ENCODE peak calls at places on chromosomes 11 and 22, in eight cellular contexts. Q is stomach; S is CD4-positive, alpha-beta T cell; E is osteocyte; R is pancreas; C is tibial nerve; N is lower lobe of right lung; U is transverse colon. V is an unnamed sample.

GRCh38 chr11:40240284-40240683 is 1219.2 kb downstream of the LRRC4C start:
- DNase-seq in Q (no peak), S (no peak), E (no peak), R (no peak), C (no peak), N (no peak), U (no peak), V (no peak)

GRCh38 chr22:28123989-28124766 is 205.1 kb upstream of the PITPNB start:
- DNase-seq in Q (no peak), S (no peak), E (no peak), R (no peak), C (no peak), N (no peak), U (no peak), V (no peak)

GRCh38 chr11:95788921-95789505 is 569 bp downstream of the FAM76B start:
- DNase-seq in Q (no peak), S (peak; percentile 39), E (peak; percentile 84), R (no peak), C (peak; percentile 11), N (no peak), U (peak; percentile 13), V (peak; percentile 38)

GRCh38 chr11:112266410-112266778 is 5.7 kb upstream of the PLET1 start:
- DNase-seq in Q (no peak), S (no peak), E (no peak), R (no peak), C (no peak), N (no peak), U (no peak), V (no peak)

GRCh38 chr11:63858628-63859550 is 20.0 kb downstream of the MARK2 start:
- DNase-seq in Q (peak; percentile 43), S (no peak), E (no peak), R (no peak), C (peak; percentile 62), N (no peak), U (peak; percentile 42), V (no peak)

GRCh38 chr11:64755681-64756361 is 4.0 kb downstream of the PYGM start:
- DNase-seq in Q (no peak), S (no peak), E (no peak), R (no peak), C (no peak), N (no peak), U (no peak), V (no peak)

GRCh38 chr11:119741369-119742262 is 12.6 kb upstream of the NECTIN1 start:
- DNase-seq in Q (peak; percentile 69), S (peak; percentile 41), E (no peak), R (no peak), C (no peak), N (peak; percentile 74), U (peak; percentile 75), V (peak; percentile 73)

GRCh38 chr22:34781676-34782075 is 284.3 kb upstream of the ISX start:
- DNase-seq in Q (no peak), S (no peak), E (no peak), R (no peak), C (no peak), N (no peak), U (no peak), V (no peak)

GRCh38 chr22:41315586-41315985 is 14.3 kb downstream of the ZC3H7B start:
- DNase-seq in Q (no peak), S (no peak), E (no peak), R (no peak), C (no peak), N (no peak), U (no peak), V (no peak)

GRCh38 chr11:9351956-9352355 is 32.5 kb upstream of the IPO7 start:
- DNase-seq in Q (no peak), S (no peak), E (no peak), R (no peak), C (no peak), N (no peak), U (no peak), V (no peak)

GRCh38 chr11:3095712-3096361 is 38.6 kb upstream of the CARS1 start:
- DNase-seq in Q (peak; percentile 25), S (no peak), E (no peak), R (no peak), C (peak; percentile 43), N (peak; percentile 43), U (no peak), V (no peak)

GRCh38 chr22:25148149-25148691 is 51.4 kb upstream of the CRYBB3 start:
- DNase-seq in Q (peak; percentile 66), S (no peak), E (no peak), R (no peak), C (no peak), N (no peak), U (peak; percentile 81), V (no peak)

GRCh38 chr22:21696115-21696514 is 30.3 kb downstream of the PPIL2 start:
- DNase-seq in Q (no peak), S (no peak), E (no peak), R (no peak), C (no peak), N (no peak), U (no peak), V (no peak)

GRCh38 chr11:72100462-72100861 is 2.6 kb downstream of the LAMTOR1 start:
- DNase-seq in Q (no peak), S (no peak), E (no peak), R (no peak), C (no peak), N (peak; percentile 63), U (no peak), V (no peak)

GRCh38 chr11:127073621-127074020 is 73.1 kb upstream of the KIRREL3 start:
- DNase-seq in Q (no peak), S (no peak), E (peak; percentile 44), R (no peak), C (no peak), N (no peak), U (no peak), V (no peak)

GRCh38 chr22:46661221-46661851 is 41.1 kb downstream of the GRAMD4 start:
- DNase-seq in Q (no peak), S (peak; percentile 65), E (no peak), R (no peak), C (no peak), N (no peak), U (no peak), V (no peak)

GRCh38 chr22:24471570-24471969 is 23.6 kb upstream of the UPB1 start:
- DNase-seq in Q (no peak), S (no peak), E (no peak), R (no peak), C (peak; percentile 75), N (no peak), U (no peak), V (no peak)

GRCh38 chr11:69080361-69080973 is 31.7 kb downstream of the TPCN2 start:
- DNase-seq in Q (no peak), S (no peak), E (peak; percentile 89), R (no peak), C (no peak), N (no peak), U (no peak), V (no peak)

GRCh38 chr11:18853086-18853720 is 61.6 kb upstream of the PTPN5 start:
- DNase-seq in Q (no peak), S (no peak), E (no peak), R (no peak), C (no peak), N (no peak), U (no peak), V (no peak)
- TF ChIP-seq CTCF in Q (peak; percentile 30), S (no peak), E (peak; percentile 46), R (peak; percentile 37), C (no peak), N (peak; percentile 33), U (peak; percentile 33), V (peak; percentile 69)

DNA sequence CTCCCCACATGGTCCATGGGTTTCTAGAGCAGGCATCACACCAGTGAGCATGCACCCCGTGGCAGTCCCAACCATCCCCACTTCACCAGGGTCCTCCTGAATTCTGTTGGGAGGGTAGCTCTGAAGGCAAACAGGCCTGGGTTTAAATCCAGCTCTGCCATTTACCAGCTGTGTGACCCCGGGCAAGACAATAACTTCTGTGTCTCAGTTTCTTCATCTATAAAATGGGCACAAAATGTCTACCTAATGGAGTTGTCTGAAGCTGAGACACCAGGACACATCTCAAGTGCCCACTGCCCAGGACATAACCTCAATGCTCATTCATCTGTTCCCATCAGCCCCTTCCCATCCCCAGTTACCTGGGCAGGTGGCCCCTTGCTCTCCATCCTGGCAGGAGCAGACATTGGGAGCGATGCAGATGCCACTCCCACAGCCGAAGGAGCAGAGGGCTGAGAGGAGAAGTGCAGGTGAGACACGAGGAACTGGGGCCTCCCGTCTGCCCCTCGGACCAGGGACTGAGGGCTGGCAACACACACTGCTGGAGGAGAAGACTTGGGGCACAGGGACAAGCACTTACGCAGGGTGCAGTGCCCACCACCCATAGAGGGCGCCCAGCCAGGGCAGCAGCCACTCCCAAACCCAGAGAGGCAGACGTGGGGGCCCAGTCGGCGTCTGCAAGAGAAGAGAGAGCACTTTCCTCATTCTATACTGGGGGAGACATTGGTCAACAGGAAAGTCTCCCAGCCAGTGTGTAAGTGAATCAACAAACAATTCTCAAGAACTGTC is 4.0 kb downstream of the VWCE start:
- DNase-seq in Q (no peak), S (no peak), E (no peak), R (no peak), C (no peak), N (peak; percentile 23), U (no peak), V (no peak)
- TF ChIP-seq CTCF in Q (no peak), S (no peak), E (no peak), R (no peak), C (no peak), N (no peak), U (no peak), V (no peak)

DNA sequence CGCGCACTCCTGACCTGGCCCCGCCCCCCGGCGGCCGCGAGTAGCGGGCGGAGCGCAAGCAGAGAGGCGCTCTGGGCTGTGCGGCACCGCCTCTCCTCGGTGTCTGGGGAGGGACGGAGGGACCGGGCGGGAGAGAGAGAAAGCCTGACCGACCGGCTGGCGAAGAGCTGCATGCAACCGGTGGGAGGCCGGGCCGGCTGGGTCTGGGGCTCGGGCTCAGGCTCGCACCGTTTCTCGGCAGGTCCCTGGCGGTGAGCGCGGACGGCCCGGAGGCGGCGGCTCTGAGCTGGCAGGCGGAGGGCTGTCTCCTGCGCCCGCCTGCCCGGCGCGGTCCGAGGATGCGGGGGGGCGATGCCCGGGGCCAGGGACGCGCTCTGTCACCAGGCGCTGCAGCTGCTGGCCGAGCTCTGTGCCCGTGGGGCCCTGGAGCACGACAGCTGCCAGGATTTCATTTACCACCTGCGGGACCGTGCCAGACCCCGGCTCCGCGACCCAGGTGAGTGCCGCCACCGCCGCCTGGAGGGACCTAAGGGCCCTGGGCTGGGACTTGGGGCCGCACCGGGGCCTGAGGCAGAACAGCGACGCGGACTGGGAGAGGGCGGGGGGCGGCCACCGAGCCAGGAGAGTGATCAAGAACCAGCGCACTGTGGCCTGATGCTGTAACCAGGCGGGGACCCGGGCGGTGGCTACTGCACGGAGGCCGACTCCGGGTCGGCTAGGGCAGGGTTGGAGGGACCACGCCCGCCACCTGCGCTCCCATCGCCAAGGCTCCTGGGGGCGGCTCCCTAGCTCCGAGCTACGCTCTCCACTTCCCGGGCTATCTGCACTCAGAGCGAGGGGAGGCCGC is at the start of gene SYT9:
- DNase-seq in Q (peak; percentile 54), S (no peak), E (peak; percentile 86), R (peak; percentile 69), C (no peak), N (peak; percentile 62), U (peak; percentile 14), V (peak; percentile 53)
- TF ChIP-seq CTCF in Q (no peak), S (no peak), E (no peak), R (no peak), C (no peak), N (no peak), U (no peak), V (peak; percentile 32)

GRCh38 chr11:31830406-31830805 is 19.3 kb upstream of the PAX6 start:
- DNase-seq in Q (no peak), S (no peak), E (no peak), R (no peak), C (no peak), N (no peak), U (no peak), V (no peak)

GRCh38 chr11:31834237-31834636 is 23.1 kb upstream of the PAX6 start:
- DNase-seq in Q (no peak), S (no peak), E (no peak), R (no peak), C (no peak), N (no peak), U (no peak), V (no peak)
- TF ChIP-seq CTCF in Q (no peak), S (no peak), E (no peak), R (no peak), C (no peak), N (no peak), U (no peak), V (no peak)